ENCODE peak calls at places on chromosome 7, in eight cellular contexts. O is T-cell, E is endodermal cell, Z is astrocyte of the hippocampus, V is AG09309, Y is ELR, K is Calu3, Q is T1000. M is an unnamed sample.

GRCh38 chr7:92404170-92404614 is 43.1 kb upstream of the GATAD1 start:
- DNase-seq in O (no peak), E (peak), Z (no peak), V (no peak), Y (peak), K (no peak), Q (no peak), M (peak)

GRCh38 chr7:1707756-1708611 is 37.9 kb downstream of the ELFN1 start:
- DNase-seq in O (no peak), E (peak), Z (no peak), V (no peak), Y (no peak), K (no peak), Q (no peak), M (no peak)

GRCh38 chr7:151425670-151426075 is 14.3 kb downstream of the CRYGN start:
- DNase-seq in O (no peak), E (no peak), Z (peak), V (peak), Y (peak), K (no peak), Q (no peak), M (no peak)

GRCh38 chr7:6530626-6531491 is 20.4 kb downstream of the GRID2IP start:
- DNase-seq in O (peak), E (peak), Z (no peak), V (no peak), Y (no peak), K (no peak), Q (no peak), M (peak)

GRCh38 chr7:2066251-2066919 is 166.4 kb downstream of the MAD1L1 start:
- DNase-seq in O (peak), E (no peak), Z (no peak), V (no peak), Y (no peak), K (no peak), Q (no peak), M (peak)

GRCh38 chr7:144036302-144036858 is 12.4 kb upstream of the OR2A5 start:
- DNase-seq in O (no peak), E (no peak), Z (no peak), V (no peak), Y (no peak), K (no peak), Q (no peak), M (no peak)

GRCh38 chr7:7263297-7264230 is 81.2 kb downstream of the C1GALT1 start:
- DNase-seq in O (no peak), E (no peak), Z (no peak), V (no peak), Y (no peak), K (no peak), Q (no peak), M (no peak)

GRCh38 chr7:81280531-81280930 is 361.7 kb upstream of the SEMA3C start:
- DNase-seq in O (no peak), E (no peak), Z (no peak), V (no peak), Y (peak), K (no peak), Q (no peak), M (no peak)

GRCh38 chr7:151031011-151031410 is 2.8 kb downstream of the ABCB8 start:
- DNase-seq in O (no peak), E (no peak), Z (no peak), V (no peak), Y (no peak), K (no peak), Q (no peak), M (no peak)

GRCh38 chr7:72441791-72442190 is 29.7 kb upstream of the CALN1 start:
- DNase-seq in O (no peak), E (peak), Z (no peak), V (no peak), Y (no peak), K (no peak), Q (no peak), M (no peak)

GRCh38 chr7:46153951-46154787 is 233.1 kb upstream of the IGFBP3 start:
- DNase-seq in O (no peak), E (no peak), Z (peak), V (no peak), Y (peak), K (peak), Q (peak), M (no peak)

GRCh38 chr7:151689196-151689971 is 169.7 kb upstream of the RHEB start:
- DNase-seq in O (no peak), E (no peak), Z (peak), V (no peak), Y (no peak), K (peak), Q (no peak), M (no peak)

GRCh38 chr7:42071372-42072261 is 165.4 kb downstream of the GLI3 start:
- DNase-seq in O (no peak), E (no peak), Z (peak), V (peak), Y (peak), K (no peak), Q (no peak), M (no peak)

GRCh38 chr7:66413379-66414114 is 208.4 kb downstream of the TPST1 start:
- DNase-seq in O (peak), E (peak), Z (peak), V (no peak), Y (peak), K (peak), Q (peak), M (peak)

GRCh38 chr7:51255536-51256243 is 60.9 kb downstream of the COBL start:
- DNase-seq in O (no peak), E (peak), Z (no peak), V (no peak), Y (no peak), K (peak), Q (no peak), M (no peak)

GRCh38 chr7:50331564-50332208 is 27.2 kb downstream of the IKZF1 start:
- DNase-seq in O (no peak), E (no peak), Z (peak), V (no peak), Y (no peak), K (no peak), Q (no peak), M (peak)

GRCh38 chr7:105024734-105025133 is 10.7 kb downstream of the KMT2E start:
- DNase-seq in O (no peak), E (no peak), Z (peak), V (no peak), Y (peak), K (no peak), Q (no peak), M (no peak)

GRCh38 chr7:21500117-21500516 is 42.7 kb upstream of the DNAH11 start:
- DNase-seq in O (no peak), E (no peak), Z (no peak), V (no peak), Y (no peak), K (no peak), Q (no peak), M (no peak)

GRCh38 chr7:503575-504111 is 16.0 kb downstream of the PDGFA start:
- DNase-seq in O (no peak), E (peak), Z (no peak), V (no peak), Y (no peak), K (peak), Q (no peak), M (no peak)

GRCh38 chr7:75967055-75967454 is 27.3 kb downstream of the TMEM120A start:
- DNase-seq in O (no peak), E (peak), Z (no peak), V (no peak), Y (no peak), K (no peak), Q (no peak), M (no peak)

GRCh38 chr7:16638282-16639265 is 7.0 kb downstream of the ANKMY2 start:
- DNase-seq in O (no peak), E (no peak), Z (no peak), V (no peak), Y (no peak), K (no peak), Q (no peak), M (no peak)

GRCh38 chr7:135349746-135350145 is 116.1 kb downstream of the STRA8 start:
- DNase-seq in O (no peak), E (no peak), Z (peak), V (no peak), Y (peak), K (no peak), Q (no peak), M (no peak)

GRCh38 chr7:55951637-55952351 is at the start of gene MRPS17:
- DNase-seq in O (peak), E (peak), Z (peak), V (no peak), Y (peak), K (peak), Q (peak), M (peak)

GRCh38 chr7:87231715-87232114 is 12.2 kb upstream of the TMEM243 start:
- DNase-seq in O (no peak), E (no peak), Z (peak), V (no peak), Y (no peak), K (no peak), Q (no peak), M (no peak)